ENCODE peak calls at places on chromosomes 4 and X, in five cellular contexts. V is esophagus squamous epithelium, O is tibial nerve, A is IMR-90, W is astrocyte. T is an unnamed sample.

GRCh38 chr4:182449186-182449880 is 206.1 kb downstream of the TENM3 start:
- DNase-seq in V (no peak), O (no peak), A (peak; percentile 49), W (peak; percentile 50), T (no peak)

GRCh38 chr4:185820119-185821028 is 8.4 kb upstream of the SORBS2 start:
- DNase-seq in V (no peak), O (no peak), A (no peak), W (no peak), T (no peak)

GRCh38 chr4:124863039-124863545 is 150.6 kb upstream of the ANKRD50 start:
- DNase-seq in V (no peak), O (no peak), A (no peak), W (no peak), T (no peak)

GRCh38 chr4:165207431-165208321 is at the start of gene KLHL2:
- DNase-seq in V (peak; percentile 29), O (peak; percentile 55), A (peak; percentile 74), W (peak; percentile 60), T (no peak)

GRCh38 chrX:12423346-12423745 is 285.1 kb downstream of the FRMPD4 start:
- DNase-seq in V (no peak), O (no peak), A (no peak), W (no peak), T (no peak)

GRCh38 chr4:99679204-99679603 is 21.6 kb upstream of the C4orf54 start:
- DNase-seq in V (no peak), O (no peak), A (no peak), W (no peak), T (no peak)

GRCh38 chrX:318068-318738 is 393 bp downstream of the GTPBP6 start:
- DNase-seq in V (no peak), O (peak; percentile 100), A (peak; percentile 97), W (peak; percentile 94), T (peak; percentile 96)

GRCh38 chr4:172892300-172892699 is 276.3 kb upstream of the GALNT7 start:
- DNase-seq in V (no peak), O (no peak), A (peak; percentile 3), W (no peak), T (no peak)

GRCh38 chrX:153370293-153371055 is 30.7 kb downstream of the PNMA6E start:
- DNase-seq in V (no peak), O (no peak), A (peak; percentile 4), W (no peak), T (no peak)

GRCh38 chr4:47705326-47705981 is 132.4 kb downstream of the CORIN start:
- DNase-seq in V (no peak), O (no peak), A (peak; percentile 55), W (no peak), T (no peak)

GRCh38 chr4:77023920-77024319 is 51.9 kb downstream of the CCNI start:
- DNase-seq in V (no peak), O (no peak), A (no peak), W (no peak), T (no peak)

GRCh38 chrX:136910565-136911040 is 30.1 kb upstream of the RBMX start:
- DNase-seq in V (no peak), O (no peak), A (peak; percentile 42), W (peak; percentile 24), T (no peak)

GRCh38 chr4:2286904-2287593 is 25.1 kb upstream of the MXD4 start:
- DNase-seq in V (no peak), O (peak; percentile 9), A (peak; percentile 4), W (no peak), T (peak; percentile 19)

GRCh38 chrX:52563105-52563504 is 46.2 kb upstream of the XAGE1B start:
- DNase-seq in V (no peak), O (no peak), A (no peak), W (no peak), T (no peak)

GRCh38 chrX:19747672-19748610 is 139.5 kb downstream of the SH3KBP1 start:
- DNase-seq in V (no peak), O (no peak), A (no peak), W (no peak), T (no peak)

GRCh38 chrX:117973175-117974075 is 143.2 kb downstream of the KLHL13 start:
- DNase-seq in V (no peak), O (no peak), A (no peak), W (no peak), T (no peak)

GRCh38 chrX:77505227-77505626 is 58.0 kb downstream of the FGF16 start:
- DNase-seq in V (no peak), O (no peak), A (peak; percentile 69), W (peak; percentile 33), T (no peak)

GRCh38 chr4:3745886-3746656 is 20.1 kb upstream of the ADRA2C start:
- DNase-seq in V (no peak), O (no peak), A (no peak), W (no peak), T (no peak)

GRCh38 chr4:162061214-162061613 is 102.6 kb downstream of the FSTL5 start:
- DNase-seq in V (no peak), O (no peak), A (no peak), W (peak; percentile 55), T (no peak)

GRCh38 chrX:28901637-28902036 is 314.4 kb downstream of the IL1RAPL1 start:
- DNase-seq in V (no peak), O (no peak), A (peak; percentile 82), W (peak; percentile 65), T (no peak)

GRCh38 chr4:78613522-78614311 is 62.1 kb downstream of the ANXA3 start:
- DNase-seq in V (no peak), O (no peak), A (no peak), W (no peak), T (no peak)

GRCh38 chrX:1592863-1593201 is 1.4 kb downstream of the AKAP17A start:
- DNase-seq in V (no peak), O (no peak), A (peak; percentile 21), W (no peak), T (no peak)

GRCh38 chr4:158182736-158183135 is 9.9 kb upstream of the GASK1B start:
- DNase-seq in V (no peak), O (no peak), A (no peak), W (no peak), T (no peak)

GRCh38 chr4:168630445-168631187 is 133.8 kb downstream of the PALLD start:
- DNase-seq in V (no peak), O (no peak), A (peak; percentile 88), W (peak; percentile 98), T (no peak)

GRCh38 chr4:142566780-142567179 is 279.3 kb downstream of the INPP4B start:
- DNase-seq in V (no peak), O (no peak), A (no peak), W (no peak), T (no peak)

GRCh38 chr4:12421364-12421763 is 992.7 kb upstream of the HS3ST1 start:
- DNase-seq in V (no peak), O (no peak), A (no peak), W (no peak), T (no peak)
- TF ChIP-seq CTCF in V (no peak), O (no peak), A (no peak), W (no peak), T (no peak)

DNA sequence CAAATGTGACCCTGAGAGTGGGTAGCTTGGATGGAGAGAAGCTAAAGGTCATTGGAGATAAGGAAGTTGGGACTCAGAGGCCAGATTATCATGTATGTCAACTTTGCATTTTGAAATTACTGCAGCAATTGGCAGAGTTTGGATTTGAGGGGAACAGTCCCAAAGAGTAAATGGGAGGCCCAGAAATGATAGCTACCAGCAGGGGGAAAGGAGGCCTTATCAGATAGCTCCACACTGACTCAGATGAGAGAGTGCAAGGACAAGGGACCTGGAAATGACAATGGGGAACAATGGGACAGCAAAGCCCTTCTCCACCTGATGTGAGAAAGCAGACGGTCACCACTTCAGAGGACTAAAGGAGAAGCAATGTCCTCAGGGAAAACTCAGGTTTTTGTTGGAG is 201.5 kb upstream of the JADE1 start:
- DNase-seq in V (no peak), O (no peak), A (no peak), W (no peak), T (no peak)
- TF ChIP-seq CTCF in V (no peak), O (no peak), A (no peak), W (no peak), T (no peak)

GRCh38 chrX:33336783-33337182 is 125.4 kb upstream of the DMD start:
- DNase-seq in V (no peak), O (no peak), A (peak; percentile 29), W (no peak), T (no peak)
- TF ChIP-seq CTCF in V (peak; percentile 39), O (no peak), A (peak; percentile 47), W (no peak), T (no peak)

GRCh38 chr4:84916233-84916632 is 50.3 kb downstream of the WDFY3 start:
- DNase-seq in V (no peak), O (no peak), A (no peak), W (no peak), T (no peak)
- TF ChIP-seq CTCF in V (no peak), O (no peak), A (no peak), W (no peak), T (no peak)

GRCh38 chr4:41060352-41061318 is 153.7 kb downstream of the APBB2 start:
- DNase-seq in V (no peak), O (no peak), A (no peak), W (no peak), T (no peak)
- TF ChIP-seq CTCF in V (no peak), O (no peak), A (no peak), W (no peak), T (no peak)

GRCh38 chrX:56563231-56564116 is at the start of gene UBQLN2:
- DNase-seq in V (peak; percentile 32), O (peak; percentile 64), A (peak; percentile 70), W (peak; percentile 66), T (peak; percentile 35)
- TF ChIP-seq CTCF in V (peak; percentile 0), O (no peak), A (peak; percentile 25), W (no peak), T (no peak)

T was measured in omental fat pad.